ENCODE peak calls at places on chromosome 21, in seven cellular contexts. U is occipital lobe; L is stimulated activated CD8-positive, alpha-beta memory T cell treated with anti-CD3 and anti-CD28 coated beads, Interleukin-4, amount 100 ng/mL, for 1 hour; Y is colonic mucosa; D is neuronal stem cell; Q is NCI-H460; G is CD8-positive, alpha-beta T cell. X is an unnamed sample.

GRCh38 chr21:36699026-36699545 is at the start of gene SIM2:
- DNase-seq in Q (peak; percentile 51), L (no peak), U (no peak), Y (no peak), D (peak; percentile 54), G (no peak), X (no peak)

GRCh38 chr21:45923146-45923545 is 58.4 kb upstream of the COL6A1 start:
- DNase-seq in U (peak; percentile 63), D (peak; percentile 21), G (peak; percentile 68), Y (peak; percentile 47), L (peak; percentile 37), Q (no peak), X (peak; percentile 69)

GRCh38 chr21:32535616-32536015 is 49.7 kb downstream of the TCP10L start:
- DNase-seq in L (no peak), G (no peak), Q (no peak), U (no peak), D (no peak), Y (no peak), X (no peak)

GRCh38 chr21:46436586-46436985 is 22.1 kb upstream of the DIP2A start:
- DNase-seq in D (no peak), G (no peak), L (no peak), Y (no peak), U (no peak), Q (no peak), X (no peak)

GRCh38 chr21:44988607-44989537 is 49.0 kb downstream of the SLX9 start:
- DNase-seq in Y (no peak), L (no peak), D (no peak), U (no peak), Q (no peak), G (no peak), X (no peak)

GRCh38 chr21:45208627-45208951 is 79.1 kb downstream of the POFUT2 start:
- DNase-seq in L (no peak), D (no peak), G (no peak), U (no peak), Q (no peak), Y (no peak), X (no peak)

GRCh38 chr21:19340954-19341353 is 937.4 kb upstream of the TMPRSS15 start:
- DNase-seq in D (no peak), U (no peak), Q (no peak), G (no peak), Y (no peak), L (no peak), X (no peak)

GRCh38 chr21:32094792-32095191 is 184.1 kb downstream of the MIS18A start:
- DNase-seq in L (no peak), Y (no peak), Q (peak; percentile 13), D (no peak), U (no peak), G (no peak), X (no peak)

GRCh38 chr21:38664315-38664714 is 141.4 kb upstream of the ETS2 start:
- DNase-seq in Q (no peak), G (no peak), U (no peak), L (no peak), D (no peak), Y (no peak), X (no peak)

X was measured in T-cell.